ENCODE peak calls at places on chromosomes 13 and 19, in ten cellular contexts. J, W, E, Z, F, Q, D, A, M and H are unnamed samples.

GRCh38 chr13:33676700-33677048 is 141.3 kb upstream of the RFC3 start:
- DNase-seq in D (peak), F (peak), A (peak), J (peak), W (no peak), M (no peak), E (peak), Q (peak), Z (peak), H (peak)

GRCh38 chr19:572891-573825 is 762 bp downstream of the BSG start:
- DNase-seq in M (peak), W (no peak), J (peak), Z (no peak), F (peak), A (peak), E (peak), Q (peak), D (peak), H (no peak)

GRCh38 chr13:73429691-73430090 is 370.9 kb downstream of the KLF5 start:
- DNase-seq in J (no peak), D (no peak), E (no peak), A (peak), Q (no peak), Z (no peak), W (peak), M (no peak), F (no peak), H (no peak)

GRCh38 chr13:53242015-53242414 is 213.4 kb downstream of the OLFM4 start:
- DNase-seq in F (no peak), W (no peak), J (no peak), Q (no peak), D (no peak), A (no peak), M (peak), Z (no peak), E (no peak), H (no peak)

GRCh38 chr13:44276061-44276460 is 97.6 kb upstream of the SERP2 start:
- DNase-seq in A (no peak), J (no peak), Q (no peak), W (no peak), E (no peak), D (no peak), Z (no peak), F (peak), M (no peak), H (no peak)

GRCh38 chr19:16619456-16619855 is 8.5 kb downstream of the MED26 start:
- DNase-seq in Z (no peak), Q (no peak), J (peak), W (no peak), A (peak), E (peak), M (no peak), D (no peak), F (no peak), H (no peak)

GRCh38 chr13:49300716-49301589 is 53.2 kb downstream of the CDADC1 start:
- DNase-seq in D (peak), M (peak), F (peak), A (peak), W (peak), E (peak), Q (peak), J (no peak), Z (peak), H (peak)

GRCh38 chr19:54207908-54208783 is 7.5 kb downstream of the RPS9 start:
- DNase-seq in F (no peak), W (no peak), Z (peak), Q (peak), D (peak), M (no peak), E (peak), J (peak), A (peak), H (no peak)

GRCh38 chr13:35990196-35990595 is 141.0 kb downstream of the DCLK1 start:
- DNase-seq in A (no peak), Q (no peak), E (no peak), F (no peak), Z (no peak), M (peak), W (no peak), D (no peak), J (no peak), H (no peak)
- TF ChIP-seq CTCF in A (no peak), Q (no peak), E (no peak), F (peak), Z (no peak), M (peak), W (peak), D (no peak), J (no peak), H (no peak)

GRCh38 chr13:75635101-75635620 is 969 bp upstream of the LMO7 start:
- DNase-seq in M (no peak), D (peak), J (no peak), A (peak), F (no peak), E (no peak), Z (no peak), Q (no peak), W (no peak), H (no peak)
- H3K27ac ChIP-seq in M (no peak), D (peak), J (peak), A (peak), F (no peak), E (no peak), Z (peak), Q (peak), W (no peak), H (peak)

GRCh38 chr19:29663861-29664752 is 1.2 kb upstream of the PLEKHF1 start:
- DNase-seq in A (peak), M (no peak), D (no peak), W (no peak), F (no peak), Q (no peak), J (no peak), E (no peak), Z (no peak), H (no peak)

GRCh38 chr19:29665826-29666633 is 769 bp downstream of the PLEKHF1 start:
- DNase-seq in D (peak), Z (peak), Q (no peak), J (peak), W (no peak), F (no peak), E (peak), M (peak), A (peak), H (no peak)

GRCh38 chr19:29664753-29665214 is 477 bp upstream of the PLEKHF1 start:
- DNase-seq in D (no peak), M (no peak), Z (no peak), W (no peak), E (no peak), J (no peak), Q (no peak), F (no peak), A (no peak), H (no peak)

GRCh38 chr19:29666634-29667389 is 1.6 kb downstream of the PLEKHF1 start:
- DNase-seq in Z (peak), E (peak), W (no peak), F (no peak), J (peak), D (peak), Q (peak), A (peak), M (peak), H (no peak)

GRCh38 chr19:29665215-29665825 is at the start of gene PLEKHF1:
- DNase-seq in Q (peak), D (peak), E (peak), Z (peak), W (peak), F (peak), J (peak), M (peak), A (peak), H (no peak)
- TF ChIP-seq CTCF in Q (no peak), D (no peak), E (no peak), Z (no peak), W (no peak), F (no peak), J (no peak), M (no peak), A (no peak), H (no peak)

GRCh38 chr19:57118848-57119247 is 937 bp upstream of the USP29 start:
- DNase-seq in E (no peak), M (no peak), Q (no peak), F (no peak), A (no peak), Z (no peak), J (no peak), W (no peak), D (no peak), H (no peak)

GRCh38 chr19:57123882-57124281 is 4.1 kb downstream of the USP29 start:
- DNase-seq in E (no peak), M (no peak), F (no peak), Q (no peak), W (no peak), Z (no peak), J (no peak), D (no peak), A (no peak), H (no peak)
- H3K27ac ChIP-seq in E (no peak), M (no peak), F (no peak), Q (no peak), W (no peak), Z (no peak), J (no peak), D (no peak), A (no peak), H (no peak)

DNA sequence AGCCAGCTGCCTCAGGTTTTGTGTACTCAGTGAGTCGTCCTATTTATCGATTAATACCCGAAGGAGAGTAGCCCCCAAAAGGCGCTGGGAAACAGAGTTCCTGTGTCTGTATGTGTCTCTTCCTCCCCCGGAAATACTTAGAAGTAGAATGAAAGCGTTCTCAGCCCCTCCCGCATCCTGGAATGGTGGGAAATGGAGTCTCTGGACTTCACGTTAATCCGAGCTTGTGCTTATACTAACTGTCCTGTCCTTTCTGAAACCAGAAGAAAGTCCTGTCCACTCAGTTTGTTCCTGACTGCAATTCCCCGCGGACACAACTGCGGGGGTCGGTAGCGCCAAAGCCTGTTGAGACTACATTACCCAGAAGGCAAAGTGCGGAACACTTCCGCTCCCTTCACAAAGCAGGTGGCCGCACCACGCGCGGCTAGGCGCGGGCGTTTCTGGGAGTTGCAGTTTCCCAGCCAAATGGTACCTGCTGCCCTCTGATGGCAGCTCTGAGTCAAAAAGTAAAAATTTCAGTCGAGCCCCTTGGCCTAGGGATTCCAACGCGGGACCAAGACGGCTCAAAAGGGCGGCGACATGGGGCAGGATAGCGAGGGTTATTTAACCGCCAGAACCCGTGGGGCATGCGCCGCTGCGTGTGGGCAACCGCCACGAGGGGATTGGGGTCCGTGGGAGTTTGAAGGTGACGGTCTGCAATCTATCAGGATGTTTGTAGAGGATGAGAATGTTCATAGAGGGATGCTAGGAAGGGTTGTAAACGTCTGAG is 2.2 kb upstream of the GSK3A start:
- DNase-seq in E (peak), M (peak), Z (peak), Q (peak), W (peak), A (peak), J (peak), D (peak), F (peak), H (peak)
- TF ChIP-seq CTCF in E (peak), M (peak), Z (peak), Q (peak), W (peak), A (peak), J (peak), D (peak), F (peak), H (peak)

GRCh38 chr13:112883241-112883945 is 85.6 kb upstream of the MCF2L start:
- DNase-seq in F (no peak), J (no peak), Z (no peak), Q (no peak), E (peak), D (no peak), W (no peak), M (no peak), A (no peak), H (no peak)

GRCh38 chr13:112887151-112887550 is 81.9 kb upstream of the MCF2L start:
- DNase-seq in D (no peak), Z (no peak), M (no peak), W (no peak), A (no peak), F (no peak), E (peak), Q (peak), J (no peak), H (no peak)

GRCh38 chr13:112885782-112886268 is 83.2 kb upstream of the MCF2L start:
- DNase-seq in W (peak), F (no peak), J (peak), D (peak), E (peak), Q (peak), M (peak), Z (peak), A (peak), H (peak)

GRCh38 chr13:112887557-112887991 is 81.4 kb upstream of the MCF2L start:
- DNase-seq in Z (no peak), E (peak), D (no peak), F (no peak), A (no peak), J (no peak), Q (no peak), W (no peak), M (no peak), H (no peak)

DNA sequence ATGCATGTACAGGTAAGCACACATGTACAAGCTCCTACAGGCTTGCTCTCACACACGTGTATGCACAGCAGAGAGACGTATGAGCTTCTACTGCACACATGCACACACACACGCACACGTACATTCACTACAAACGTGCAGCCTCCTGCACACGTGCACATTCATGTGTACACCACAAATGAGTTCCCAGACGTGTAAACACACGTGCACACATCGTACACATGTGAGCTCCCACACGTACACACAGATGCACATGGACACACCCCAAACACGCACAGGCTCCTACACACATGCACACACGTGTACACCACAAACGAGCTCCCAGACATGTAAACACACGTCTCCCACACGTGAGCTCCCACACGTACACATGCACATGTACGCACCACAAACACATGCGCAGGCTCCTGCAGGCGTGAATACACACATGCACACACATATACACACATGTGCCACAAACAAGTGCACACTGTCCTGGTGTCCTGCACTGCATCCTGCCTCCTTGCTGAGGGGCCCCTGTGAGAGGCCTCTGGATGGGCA is 83.7 kb upstream of the MCF2L start:
- DNase-seq in Q (no peak), E (peak), A (no peak), M (no peak), W (no peak), D (no peak), J (no peak), Z (no peak), F (no peak), H (no peak)
- H3K27ac ChIP-seq in Q (no peak), E (no peak), A (no peak), M (peak), W (no peak), D (no peak), J (no peak), Z (no peak), F (no peak), H (no peak)

GRCh38 chr19:33249740-33250366 is 24.2 kb upstream of the SLC7A10 start:
- DNase-seq in D (no peak), M (no peak), A (no peak), E (no peak), J (no peak), W (no peak), Q (no peak), F (no peak), Z (no peak), H (no peak)

GRCh38 chr19:33248954-33249613 is 23.4 kb upstream of the SLC7A10 start:
- DNase-seq in F (no peak), Z (no peak), A (no peak), Q (no peak), M (no peak), J (no peak), E (no peak), D (no peak), W (no peak), H (no peak)

GRCh38 chr19:33251076-33251475 is 25.4 kb upstream of the SLC7A10 start:
- DNase-seq in Z (no peak), F (no peak), A (no peak), W (no peak), E (no peak), D (no peak), J (no peak), M (no peak), Q (no peak), H (no peak)

GRCh38 chr19:33251526-33252090 is 26.0 kb upstream of the SLC7A10 start:
- DNase-seq in Z (no peak), D (no peak), J (no peak), F (no peak), Q (no peak), M (no peak), A (no peak), E (no peak), W (no peak), H (no peak)

GRCh38 chr19:33250500-33250899 is 24.9 kb upstream of the SLC7A10 start:
- DNase-seq in W (no peak), M (no peak), Z (no peak), J (no peak), D (no peak), F (no peak), A (no peak), E (no peak), Q (no peak), H (no peak)
- TF ChIP-seq CTCF in W (no peak), M (no peak), Z (no peak), J (no peak), D (no peak), F (no peak), A (no peak), E (no peak), Q (no peak), H (no peak)

DNA sequence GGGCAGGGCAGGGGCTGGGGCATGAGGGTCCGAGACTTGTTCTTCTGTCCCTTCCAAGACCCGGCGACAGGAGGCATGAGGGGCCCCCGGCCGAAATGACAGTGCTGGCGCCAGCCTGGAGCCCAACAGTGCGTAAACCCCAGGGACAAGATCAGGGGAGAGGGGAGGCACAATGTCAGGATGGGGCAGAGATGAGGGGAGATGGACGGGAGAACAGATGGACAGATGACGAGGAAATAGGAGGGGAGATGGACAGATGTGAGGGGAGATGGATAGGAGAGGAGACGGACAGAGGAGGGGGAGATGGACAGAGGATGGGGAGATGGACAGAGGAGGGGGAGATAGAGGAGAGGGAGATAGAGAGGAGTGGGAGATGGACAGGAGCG is 523 bp downstream of the FLT3LG start:
- DNase-seq in D (no peak), M (no peak), E (no peak), J (no peak), Z (no peak), A (no peak), W (no peak), F (no peak), Q (no peak), H (no peak)
- H3K27ac ChIP-seq in D (peak), M (no peak), E (peak), J (peak), Z (peak), A (peak), W (no peak), F (peak), Q (no peak), H (peak)

GRCh38 chr13:98983182-98983581 is 5.3 kb upstream of the DOCK9 start:
- DNase-seq in D (no peak), Z (no peak), F (no peak), Q (no peak), M (no peak), E (no peak), J (no peak), A (no peak), W (no peak), H (no peak)

GRCh38 chr13:98984118-98984517 is 6.3 kb upstream of the DOCK9 start:
- DNase-seq in J (no peak), A (no peak), Q (no peak), E (no peak), D (no peak), F (no peak), Z (no peak), M (no peak), W (no peak), H (no peak)

GRCh38 chr13:98984983-98985382 is 7.1 kb upstream of the DOCK9 start:
- DNase-seq in D (no peak), W (no peak), Z (no peak), A (no peak), E (no peak), M (peak), J (no peak), Q (no peak), F (no peak), H (no peak)

GRCh38 chr13:98979012-98979411 is 1.1 kb upstream of the DOCK9 start:
- DNase-seq in E (no peak), Z (no peak), F (no peak), A (no peak), Q (no peak), D (no peak), M (no peak), J (no peak), W (no peak), H (no peak)

DNA sequence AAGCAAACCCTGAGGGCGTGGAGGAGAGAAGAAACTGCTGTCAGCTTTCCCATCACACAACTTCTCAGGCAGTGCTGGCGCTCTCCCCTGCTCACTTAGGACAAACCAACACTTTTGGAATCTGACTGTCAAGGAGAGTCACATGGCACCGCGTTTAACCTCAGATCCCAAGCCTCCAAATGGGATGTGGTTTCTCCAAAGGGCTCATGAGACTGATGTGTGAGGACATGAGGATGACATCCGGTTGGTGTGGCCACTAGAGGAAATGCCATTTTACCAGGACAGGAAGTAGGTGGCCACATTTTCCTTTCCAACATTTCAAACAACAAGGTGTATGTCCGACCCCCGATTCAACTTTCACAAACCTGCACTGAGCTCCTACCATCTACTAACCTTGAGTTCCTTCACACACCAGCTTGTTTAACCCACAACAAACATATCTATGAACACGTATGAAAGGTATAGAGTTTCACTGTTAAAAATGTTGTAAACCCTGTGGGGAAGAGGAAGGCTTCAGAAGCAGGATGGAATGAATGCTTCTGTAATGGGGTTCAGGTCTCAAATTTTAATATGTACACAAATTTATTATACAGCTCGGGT is 3.8 kb upstream of the DOCK9 start:
- DNase-seq in F (no peak), J (no peak), Z (no peak), A (no peak), M (no peak), D (no peak), Q (no peak), E (no peak), W (no peak), H (no peak)
- TF ChIP-seq CTCF in F (no peak), J (no peak), Z (no peak), A (no peak), M (no peak), D (no peak), Q (no peak), E (no peak), W (no peak), H (no peak)

GRCh38 chr13:89627991-89628390 is 1719.5 kb upstream of the MIR17HG start:
- DNase-seq in Q (no peak), M (no peak), E (no peak), J (no peak), W (no peak), A (peak), F (no peak), Z (no peak), D (no peak), H (no peak)

GRCh38 chr13:89628567-89628966 is 1718.9 kb upstream of the MIR17HG start:
- DNase-seq in A (no peak), Z (no peak), J (no peak), E (no peak), Q (no peak), F (no peak), M (no peak), W (no peak), D (no peak), H (no peak)
- H3K27ac ChIP-seq in A (no peak), Z (no peak), J (no peak), E (no peak), Q (no peak), F (no peak), M (no peak), W (no peak), D (no peak), H (no peak)